ENCODE peak calls at places on chromosomes 5 and 9, in seven cellular contexts. L is lower leg skin, X is neuronal stem cell, J is esophagus muscularis mucosa, T is Peyer's patch, Z is mucosa of descending colon, V is body of pancreas. R is an unnamed sample.

GRCh38 chr5:140214831-140215230 is 39.8 kb downstream of the CYSTM1 start:
- DNase-seq in T (no peak), L (no peak), Z (no peak), J (no peak), V (peak), X (no peak), R (peak)

GRCh38 chr5:97452646-97453045 is 269.6 kb upstream of the RIOK2 start:
- DNase-seq in X (no peak), T (no peak), J (no peak), Z (no peak), V (no peak), L (no peak), R (no peak)

GRCh38 chr9:437066-438015 is 222.7 kb downstream of the DOCK8 start:
- DNase-seq in J (no peak), X (no peak), Z (no peak), L (no peak), V (no peak), T (no peak), R (no peak)

GRCh38 chr9:81410201-81410600 is 279.1 kb downstream of the TLE1 start:
- DNase-seq in T (no peak), V (no peak), J (no peak), Z (no peak), X (no peak), L (no peak), R (no peak)

GRCh38 chr9:16656432-16657169 is 213.9 kb downstream of the BNC2 start:
- DNase-seq in J (no peak), V (no peak), Z (no peak), L (no peak), X (no peak), T (no peak), R (no peak)

GRCh38 chr5:130520211-130520610 is 615.9 kb downstream of the CHSY3 start:
- DNase-seq in L (no peak), T (no peak), V (no peak), Z (no peak), J (no peak), X (peak), R (no peak)

GRCh38 chr5:136399512-136399911 is 34.2 kb upstream of the TRPC7 start:
- DNase-seq in V (no peak), Z (no peak), T (no peak), X (no peak), J (no peak), L (no peak), R (no peak)

GRCh38 chr9:97905228-97905627 is 17.1 kb downstream of the TRMO start:
- DNase-seq in T (peak), L (no peak), V (no peak), X (no peak), J (no peak), Z (no peak), R (peak)

GRCh38 chr5:164362021-164362420 is 856.6 kb downstream of the MAT2B start:
- DNase-seq in V (no peak), T (no peak), J (no peak), Z (no peak), X (peak), L (no peak), R (no peak)

GRCh38 chr5:69265931-69266330 is 31.2 kb downstream of the CDK7 start:
- DNase-seq in T (no peak), J (no peak), X (peak), V (no peak), L (no peak), Z (peak), R (no peak)

GRCh38 chr5:1760656-1761452 is 38.8 kb downstream of the MRPL36 start:
- DNase-seq in X (no peak), V (peak), T (peak), L (peak), Z (no peak), J (no peak), R (no peak)

GRCh38 chr5:72364961-72365360 is 44.8 kb downstream of the PTCD2 start:
- DNase-seq in T (no peak), Z (no peak), X (no peak), V (no peak), L (no peak), J (no peak), R (no peak)

GRCh38 chr5:72366324-72366976 is 46.3 kb downstream of the PTCD2 start:
- DNase-seq in X (peak), J (peak), Z (peak), V (peak), T (peak), L (no peak), R (no peak)

GRCh38 chr5:72358925-72359324 is 38.8 kb downstream of the PTCD2 start:
- DNase-seq in L (no peak), J (no peak), T (no peak), X (no peak), V (no peak), Z (no peak), R (no peak)

GRCh38 chr5:72364186-72364585 is 44.0 kb downstream of the PTCD2 start:
- DNase-seq in T (no peak), J (no peak), L (no peak), X (no peak), Z (no peak), V (no peak), R (no peak)

GRCh38 chr5:72363146-72363802 is 43.1 kb downstream of the PTCD2 start:
- DNase-seq in J (peak), X (no peak), L (no peak), Z (no peak), V (no peak), T (no peak), R (no peak)
- H3K4me3 ChIP-seq in J (no peak), X (no peak), L (no peak), Z (no peak), V (no peak), T (no peak), R (no peak)

GRCh38 chr5:135076801-135077200 is 42.8 kb upstream of the PITX1 start:
- DNase-seq in V (no peak), T (peak), Z (no peak), X (no peak), L (peak), J (no peak), R (no peak)
- H3K4me3 ChIP-seq in V (no peak), T (no peak), Z (no peak), X (no peak), L (no peak), J (no peak), R (no peak)

DNA sequence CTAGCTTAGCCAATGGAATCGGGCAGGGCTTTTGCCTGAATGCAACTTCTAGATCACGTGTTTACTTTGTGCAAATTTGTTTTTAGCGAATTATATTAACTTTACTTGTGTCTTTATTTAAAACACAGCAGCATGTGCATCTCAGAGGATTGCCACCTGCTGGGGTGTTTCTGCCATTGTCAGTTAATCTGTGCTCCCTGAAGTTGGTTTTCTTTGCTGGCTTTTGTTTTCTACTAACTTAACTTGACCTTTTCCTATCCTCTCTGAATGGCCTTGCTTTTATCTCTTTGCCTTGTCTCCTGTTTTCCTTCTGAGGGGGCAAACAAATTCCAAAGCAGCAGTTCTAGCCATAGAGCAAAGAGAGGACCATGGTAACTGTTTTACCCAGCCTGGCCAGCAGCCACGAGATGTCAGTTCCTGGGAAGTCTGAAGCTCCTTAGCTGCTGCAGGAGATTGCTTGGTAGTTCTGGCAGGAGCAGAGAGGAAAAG is 67.6 kb downstream of the ARHGEF28 start:
- DNase-seq in J (no peak), V (peak), L (no peak), T (no peak), Z (peak), X (no peak), R (no peak)
- H3K4me3 ChIP-seq in J (no peak), V (no peak), L (no peak), T (no peak), Z (no peak), X (no peak), R (no peak)

GRCh38 chr5:179304466-179304865 is 40.8 kb downstream of the ADAMTS2 start:
- DNase-seq in V (no peak), Z (no peak), X (no peak), L (no peak), T (no peak), J (no peak), R (no peak)
- H3K4me3 ChIP-seq in V (no peak), Z (no peak), X (no peak), L (no peak), T (no peak), J (no peak), R (no peak)

GRCh38 chr9:11779971-11780370 is 913.2 kb upstream of the TYRP1 start:
- DNase-seq in V (no peak), L (no peak), Z (no peak), T (no peak), J (no peak), X (no peak), R (no peak)
- H3K4me3 ChIP-seq in V (no peak), L (no peak), Z (no peak), T (no peak), J (no peak), X (no peak), R (no peak)

GRCh38 chr5:149060325-149060724 is 2.5 kb downstream of the SH3TC2 start:
- DNase-seq in T (peak), J (peak), X (no peak), V (no peak), Z (peak), L (no peak), R (no peak)

GRCh38 chr5:149062371-149063016 is 368 bp downstream of the SH3TC2 start:
- DNase-seq in T (no peak), J (peak), Z (peak), L (no peak), X (no peak), V (no peak), R (no peak)

GRCh38 chr5:149061341-149061740 is 1.5 kb downstream of the SH3TC2 start:
- DNase-seq in J (peak), V (no peak), X (no peak), T (no peak), L (no peak), Z (no peak), R (no peak)

GRCh38 chr5:149063901-149064478 is 1.1 kb upstream of the SH3TC2 start:
- DNase-seq in T (no peak), J (peak), X (no peak), Z (no peak), V (no peak), L (no peak), R (no peak)

GRCh38 chr5:149063017-149063687 is at the start of gene SH3TC2:
- DNase-seq in J (peak), Z (peak), V (peak), X (peak), L (peak), T (no peak), R (no peak)
- H3K4me3 ChIP-seq in J (no peak), Z (no peak), V (no peak), X (no peak), L (no peak), T (no peak), R (no peak)

DNA sequence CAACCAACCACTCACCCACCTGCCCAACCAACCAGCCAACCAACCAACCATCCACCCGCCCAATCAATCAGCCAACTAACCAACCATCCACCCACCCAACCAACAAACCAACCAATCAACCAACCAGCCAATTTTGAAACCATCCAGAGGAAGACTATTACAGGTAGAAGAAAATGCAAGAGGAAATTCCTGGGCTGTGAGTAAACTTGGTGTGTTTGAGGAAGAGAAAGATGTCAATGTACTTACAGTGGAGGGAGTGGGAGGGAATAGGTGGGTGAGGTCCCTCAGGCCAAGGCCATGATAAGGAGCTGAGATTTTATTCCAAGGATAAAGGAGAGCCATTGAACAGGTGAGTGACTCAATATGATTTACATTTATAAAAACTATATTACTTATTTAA is 30.4 kb downstream of the C9orf57 start:
- DNase-seq in L (no peak), X (no peak), T (no peak), J (no peak), Z (no peak), V (no peak), R (no peak)
- H3K4me3 ChIP-seq in L (no peak), X (no peak), T (no peak), J (no peak), Z (no peak), V (no peak), R (no peak)

R was measured in HL-60.